ENCODE peak calls at places on chromosome 20, in four cellular contexts. One of them, this sample, is unnamed.

GRCh38 chr20:59010995-59011873 is 4.2 kb upstream of the CTSZ start:
- DNase-seq in BJ: peak; percentile 75
- DNase-seq in CD8-positive, alpha-beta T cell: no peak
- DNase-seq in brain microvascular endothelial cell: peak; percentile 93
- DNase-seq in this sample: peak; percentile 87

GRCh38 chr20:19977373-19977770 is 39.8 kb upstream of the NAA20 start:
- DNase-seq in BJ: no peak
- DNase-seq in CD8-positive, alpha-beta T cell: no peak
- DNase-seq in brain microvascular endothelial cell: no peak
- DNase-seq in this sample: peak; percentile 49

GRCh38 chr20:3406481-3407425 is 716 bp downstream of the DNAAF9 start:
- DNase-seq in BJ: no peak
- DNase-seq in CD8-positive, alpha-beta T cell: peak; percentile 22
- DNase-seq in brain microvascular endothelial cell: peak; percentile 37
- DNase-seq in this sample: no peak

GRCh38 chr20:5495026-5495425 is 178.3 kb upstream of the PROKR2 start:
- DNase-seq in brain microvascular endothelial cell: no peak
- DNase-seq in BJ: no peak
- DNase-seq in CD8-positive, alpha-beta T cell: no peak
- DNase-seq in this sample: no peak

GRCh38 chr20:20849126-20849525 is 136.7 kb upstream of the RALGAPA2 start:
- DNase-seq in BJ: no peak
- DNase-seq in CD8-positive, alpha-beta T cell: no peak
- DNase-seq in brain microvascular endothelial cell: no peak
- DNase-seq in this sample: no peak

GRCh38 chr20:57620274-57620990 is at the start of gene ZBP1:
- DNase-seq in CD8-positive, alpha-beta T cell: peak; percentile 66
- DNase-seq in brain microvascular endothelial cell: no peak
- DNase-seq in BJ: no peak
- DNase-seq in this sample: no peak

GRCh38 chr20:33830371-33830770 is 19.2 kb downstream of the CHMP4B start:
- DNase-seq in CD8-positive, alpha-beta T cell: no peak
- DNase-seq in brain microvascular endothelial cell: no peak
- DNase-seq in BJ: no peak
- DNase-seq in this sample: no peak

GRCh38 chr20:9235518-9235917 is 166.6 kb downstream of the PLCB4 start:
- DNase-seq in brain microvascular endothelial cell: peak; percentile 16
- DNase-seq in CD8-positive, alpha-beta T cell: no peak
- DNase-seq in BJ: peak; percentile 23
- DNase-seq in this sample: peak; percentile 85

GRCh38 chr20:7155282-7155681 is 387.8 kb downstream of the BMP2 start:
- DNase-seq in BJ: no peak
- DNase-seq in brain microvascular endothelial cell: no peak
- DNase-seq in CD8-positive, alpha-beta T cell: no peak
- DNase-seq in this sample: no peak

GRCh38 chr20:40599987-40600386 is 89.0 kb downstream of the MAFB start:
- DNase-seq in CD8-positive, alpha-beta T cell: no peak
- DNase-seq in brain microvascular endothelial cell: no peak
- DNase-seq in BJ: no peak
- DNase-seq in this sample: no peak

GRCh38 chr20:57392130-57392445 is 892 bp downstream of the RBM38 start:
- DNase-seq in CD8-positive, alpha-beta T cell: no peak
- DNase-seq in brain microvascular endothelial cell: no peak
- DNase-seq in BJ: no peak
- DNase-seq in this sample: peak; percentile 50

GRCh38 chr20:4134861-4135379 is 119.6 kb upstream of the RNF24 start:
- DNase-seq in brain microvascular endothelial cell: no peak
- DNase-seq in BJ: no peak
- DNase-seq in CD8-positive, alpha-beta T cell: no peak
- DNase-seq in this sample: no peak

GRCh38 chr20:59469266-59470252 is 134.8 kb upstream of the PHACTR3 start:
- DNase-seq in BJ: no peak
- DNase-seq in brain microvascular endothelial cell: no peak
- DNase-seq in CD8-positive, alpha-beta T cell: no peak
- DNase-seq in this sample: no peak

GRCh38 chr20:48904566-48905321 is 16.8 kb upstream of the ARFGEF2 start:
- DNase-seq in brain microvascular endothelial cell: peak; percentile 67
- DNase-seq in CD8-positive, alpha-beta T cell: peak; percentile 76
- DNase-seq in BJ: peak; percentile 20
- DNase-seq in this sample: peak; percentile 35

GRCh38 chr20:58890454-58891075 is 38.0 kb downstream of the GNAS start:
- DNase-seq in CD8-positive, alpha-beta T cell: peak; percentile 75
- DNase-seq in BJ: no peak
- DNase-seq in brain microvascular endothelial cell: peak; percentile 56
- DNase-seq in this sample: peak; percentile 74

GRCh38 chr20:64041040-64041780 is 5.2 kb downstream of the C20orf204 start:
- DNase-seq in BJ: no peak
- DNase-seq in CD8-positive, alpha-beta T cell: no peak
- DNase-seq in brain microvascular endothelial cell: no peak
- DNase-seq in this sample: no peak

GRCh38 chr20:41005361-41005729 is 23.3 kb upstream of the TOP1 start:
- DNase-seq in CD8-positive, alpha-beta T cell: no peak
- DNase-seq in BJ: peak; percentile 57
- DNase-seq in brain microvascular endothelial cell: peak; percentile 93
- DNase-seq in this sample: peak; percentile 96

GRCh38 chr20:1376007-1376406 is 16.8 kb downstream of the FKBP1A start:
- DNase-seq in brain microvascular endothelial cell: no peak
- DNase-seq in CD8-positive, alpha-beta T cell: no peak
- DNase-seq in BJ: no peak
- DNase-seq in this sample: no peak

GRCh38 chr20:36218380-36219064 is 17.8 kb upstream of the AAR2 start:
- DNase-seq in BJ: no peak
- DNase-seq in brain microvascular endothelial cell: no peak
- DNase-seq in CD8-positive, alpha-beta T cell: no peak
- DNase-seq in this sample: no peak

GRCh38 chr20:62947532-62948300 is 4.8 kb upstream of the SLC17A9 start:
- DNase-seq in brain microvascular endothelial cell: no peak
- DNase-seq in CD8-positive, alpha-beta T cell: no peak
- DNase-seq in BJ: no peak
- DNase-seq in this sample: no peak

GRCh38 chr20:1809611-1810510 is 85.3 kb upstream of the SIRPA start:
- DNase-seq in CD8-positive, alpha-beta T cell: no peak
- DNase-seq in brain microvascular endothelial cell: peak; percentile 51
- DNase-seq in BJ: no peak
- DNase-seq in this sample: peak; percentile 35

GRCh38 chr20:21706345-21707195 is 1.1 kb downstream of the PAX1 start:
- DNase-seq in CD8-positive, alpha-beta T cell: no peak
- DNase-seq in brain microvascular endothelial cell: no peak
- DNase-seq in BJ: no peak
- DNase-seq in this sample: no peak

GRCh38 chr20:7708112-7708511 is 232.1 kb downstream of the HAO1 start:
- DNase-seq in BJ: no peak
- DNase-seq in brain microvascular endothelial cell: no peak
- DNase-seq in CD8-positive, alpha-beta T cell: no peak
- DNase-seq in this sample: no peak

GRCh38 chr20:44395183-44395962 is 39.9 kb downstream of the HNF4A start:
- DNase-seq in BJ: no peak
- DNase-seq in CD8-positive, alpha-beta T cell: no peak
- DNase-seq in brain microvascular endothelial cell: no peak
- DNase-seq in this sample: no peak

GRCh38 chr20:44392088-44392775 is 36.7 kb downstream of the HNF4A start:
- DNase-seq in BJ: no peak
- DNase-seq in CD8-positive, alpha-beta T cell: no peak
- DNase-seq in brain microvascular endothelial cell: no peak
- DNase-seq in this sample: no peak

GRCh38 chr20:44393608-44394519 is 38.4 kb downstream of the HNF4A start:
- DNase-seq in CD8-positive, alpha-beta T cell: no peak
- DNase-seq in brain microvascular endothelial cell: no peak
- DNase-seq in BJ: no peak
- DNase-seq in this sample: no peak

GRCh38 chr20:44394520-44395182 is 39.2 kb downstream of the HNF4A start:
- DNase-seq in brain microvascular endothelial cell: no peak
- DNase-seq in CD8-positive, alpha-beta T cell: no peak
- DNase-seq in BJ: no peak
- DNase-seq in this sample: no peak

DNA sequence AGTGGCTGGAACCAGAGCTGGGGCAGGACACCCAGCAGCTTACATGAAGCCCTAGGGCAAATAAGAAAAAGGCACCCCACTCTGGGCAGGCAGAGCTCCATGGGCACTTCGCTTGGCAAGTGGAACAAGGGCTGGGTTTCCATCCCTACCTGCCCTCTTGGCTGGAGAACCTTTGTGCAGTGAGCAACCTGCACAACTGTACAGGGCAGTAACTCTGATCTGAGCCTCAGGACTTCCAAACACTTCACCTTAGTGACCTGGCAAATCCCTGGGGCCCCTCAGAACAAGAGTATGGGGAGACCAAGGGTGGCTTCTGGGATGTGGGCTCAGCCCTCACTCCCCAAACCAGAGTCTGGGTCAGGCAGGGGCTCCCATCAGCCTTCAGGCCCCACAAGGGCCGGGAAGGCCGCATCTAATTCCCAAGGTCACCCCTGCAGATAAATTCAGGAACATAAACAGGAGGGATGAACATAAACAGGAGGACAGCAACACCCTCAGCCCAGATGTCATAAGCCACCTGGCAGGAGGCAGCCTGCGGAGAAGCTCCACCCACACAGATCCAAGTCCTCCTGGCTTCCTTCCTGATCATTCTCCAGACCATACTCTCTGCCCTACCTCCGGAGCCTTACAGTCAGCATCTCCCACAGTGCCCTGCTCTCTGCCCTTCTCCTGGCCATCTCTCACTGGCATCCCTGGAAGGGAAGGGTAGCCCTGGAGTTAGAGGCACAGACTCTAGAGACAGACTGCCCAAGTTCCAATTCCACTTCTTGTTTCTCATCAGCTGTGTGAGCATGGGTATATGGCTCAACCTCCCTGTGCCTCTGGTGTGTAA is 37.5 kb downstream of the HNF4A start:
- DNase-seq in BJ: no peak
- DNase-seq in CD8-positive, alpha-beta T cell: no peak
- DNase-seq in brain microvascular endothelial cell: no peak
- DNase-seq in this sample: no peak
- H3K4me3 ChIP-seq in BJ: no peak overlapping the region
- H3K4me3 ChIP-seq in CD8-positive, alpha-beta T cell: no peak overlapping the region
- H3K4me3 ChIP-seq in brain microvascular endothelial cell: no peak overlapping the region
- H3K4me3 ChIP-seq in this sample: no peak overlapping the region

GRCh38 chr20:24831232-24831631 is 117.8 kb upstream of the CST7 start:
- DNase-seq in CD8-positive, alpha-beta T cell: no peak
- DNase-seq in brain microvascular endothelial cell: no peak
- DNase-seq in BJ: no peak
- DNase-seq in this sample: no peak
- H3K36me3 ChIP-seq in CD8-positive, alpha-beta T cell: no peaks in the 10 kb centered on the region
- H3K36me3 ChIP-seq in brain microvascular endothelial cell: no peaks in the 10 kb centered on the region
- H3K36me3 ChIP-seq in BJ: no peaks in the 10 kb centered on the region
- H3K36me3 ChIP-seq in this sample: no peaks in the 10 kb centered on the region

GRCh38 chr20:44911264-44911921 is 1.5 kb downstream of the PABPC1L start:
- DNase-seq in BJ: no peak
- DNase-seq in CD8-positive, alpha-beta T cell: peak; percentile 49
- DNase-seq in brain microvascular endothelial cell: peak; percentile 27
- DNase-seq in this sample: peak; percentile 50
- H3K4me3 ChIP-seq in BJ: no peak overlapping the region
- H3K4me3 ChIP-seq in CD8-positive, alpha-beta T cell: no peak overlapping the region
- H3K4me3 ChIP-seq in brain microvascular endothelial cell: no peak overlapping the region
- H3K4me3 ChIP-seq in this sample: no peak overlapping the region

GRCh38 chr20:32140603-32141002 is 31.1 kb downstream of the TM9SF4 start:
- DNase-seq in CD8-positive, alpha-beta T cell: no peak
- DNase-seq in BJ: no peak
- DNase-seq in brain microvascular endothelial cell: no peak
- DNase-seq in this sample: no peak
- H3K36me3 ChIP-seq in CD8-positive, alpha-beta T cell: peaks cover 68% of the 10 kb centered on the region
- H3K36me3 ChIP-seq in BJ: peaks cover 47% of the 10 kb centered on the region
- H3K36me3 ChIP-seq in brain microvascular endothelial cell: peaks cover 74% of the 10 kb centered on the region
- H3K36me3 ChIP-seq in this sample: peaks cover 65% of the 10 kb centered on the region

GRCh38 chr20:37422791-37423286 is 76.9 kb downstream of the SRC start:
- DNase-seq in BJ: no peak
- DNase-seq in CD8-positive, alpha-beta T cell: no peak
- DNase-seq in brain microvascular endothelial cell: no peak
- DNase-seq in this sample: no peak
- H3K4me3 ChIP-seq in BJ: no peak overlapping the region
- H3K4me3 ChIP-seq in CD8-positive, alpha-beta T cell: no peak overlapping the region
- H3K4me3 ChIP-seq in brain microvascular endothelial cell: no peak overlapping the region
- H3K4me3 ChIP-seq in this sample: no peak overlapping the region

DNA sequence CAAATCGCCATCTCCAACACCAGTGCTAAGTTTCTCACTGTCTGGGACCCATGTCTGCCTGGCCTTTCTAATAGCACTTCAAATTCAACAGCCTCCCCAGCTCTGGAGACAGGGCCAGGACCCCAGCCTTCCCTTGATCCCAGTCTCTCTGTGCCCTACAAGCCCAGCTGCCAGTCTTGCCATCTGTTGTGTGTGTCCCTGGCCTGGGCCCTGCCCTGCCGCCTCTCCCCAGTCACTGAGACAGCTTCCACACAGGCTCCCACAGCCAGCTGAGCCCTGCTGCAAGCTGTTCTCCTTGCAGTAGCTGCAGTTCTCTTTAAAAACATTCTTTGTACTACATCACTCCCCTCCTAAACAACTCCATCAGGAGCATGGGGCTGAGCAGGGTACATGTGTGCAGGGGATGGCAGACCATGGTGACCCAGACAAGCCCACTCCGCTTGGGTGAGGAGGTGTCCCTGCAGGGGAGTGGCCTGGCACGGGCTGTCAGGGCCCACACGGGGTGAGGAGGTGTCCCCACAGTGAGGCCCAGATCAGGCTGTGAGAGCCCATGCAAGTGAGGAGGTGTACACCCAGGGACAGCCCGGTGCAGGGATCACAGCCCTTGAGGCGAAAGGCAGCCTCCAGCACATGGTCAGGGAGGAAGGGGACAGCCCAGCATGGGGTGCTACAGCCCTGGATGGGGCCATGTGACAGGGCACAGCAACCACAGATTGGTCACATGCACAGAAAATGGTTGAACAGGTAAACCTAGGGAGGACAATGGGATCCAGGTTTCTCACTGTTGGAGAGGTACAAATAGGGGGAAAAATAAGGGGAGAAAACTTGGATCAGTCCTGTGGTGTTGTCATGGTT is 16.2 kb downstream of the CST7 start:
- DNase-seq in brain microvascular endothelial cell: no peak
- DNase-seq in CD8-positive, alpha-beta T cell: no peak
- DNase-seq in BJ: no peak
- DNase-seq in this sample: no peak
- H3K36me3 ChIP-seq in brain microvascular endothelial cell: peaks cover 41% of the 10 kb centered on the region
- H3K36me3 ChIP-seq in CD8-positive, alpha-beta T cell: peaks cover 59% of the 10 kb centered on the region
- H3K36me3 ChIP-seq in BJ: peaks cover 17% of the 10 kb centered on the region
- H3K36me3 ChIP-seq in this sample: no peaks in the 10 kb centered on the region

DNA sequence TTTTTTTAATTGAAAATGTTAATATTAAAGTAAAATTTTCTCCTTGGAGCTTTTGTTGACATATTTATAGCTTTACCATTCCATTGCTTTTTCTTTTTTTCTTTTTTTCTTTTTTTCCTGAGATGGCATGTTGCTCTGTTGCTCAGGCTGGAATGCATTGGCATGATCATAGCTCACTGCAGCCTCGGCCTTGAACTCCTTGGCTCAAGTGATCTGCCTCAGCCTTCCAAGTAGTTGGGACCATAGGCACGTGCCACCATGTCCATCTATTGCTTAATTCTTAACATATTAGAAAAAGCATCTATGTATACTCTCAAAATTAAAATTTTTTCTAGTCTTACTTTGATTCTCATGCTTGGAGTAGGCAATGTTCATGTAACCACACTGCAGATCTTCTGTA is 43.0 kb downstream of the RALGAPB start:
- DNase-seq in BJ: no peak
- DNase-seq in brain microvascular endothelial cell: no peak
- DNase-seq in CD8-positive, alpha-beta T cell: no peak
- DNase-seq in this sample: no peak
- H3K4me3 ChIP-seq in BJ: no peak overlapping the region
- H3K4me3 ChIP-seq in brain microvascular endothelial cell: no peak overlapping the region
- H3K4me3 ChIP-seq in CD8-positive, alpha-beta T cell: no peak overlapping the region
- H3K4me3 ChIP-seq in this sample: no peak overlapping the region

GRCh38 chr20:51512645-51513044 is 29.9 kb downstream of the NFATC2 start:
- DNase-seq in CD8-positive, alpha-beta T cell: no peak
- DNase-seq in BJ: no peak
- DNase-seq in brain microvascular endothelial cell: no peak
- DNase-seq in this sample: no peak
- H3K36me3 ChIP-seq in CD8-positive, alpha-beta T cell: peaks cover 23% of the 10 kb centered on the region
- H3K36me3 ChIP-seq in BJ: no peaks in the 10 kb centered on the region
- H3K36me3 ChIP-seq in brain microvascular endothelial cell: no peaks in the 10 kb centered on the region
- H3K36me3 ChIP-seq in this sample: no peaks in the 10 kb centered on the region

This sample was measured in MG63.